ENCODE peak calls at places on chromosomes 16 and 17, in six cellular contexts. One of them, this sample, is unnamed.

GRCh38 chr17:304461-304860 is 48.1 kb downstream of the RPH3AL start:
- DNase-seq in foreskin fibroblast: no peak
- DNase-seq in fibroblast of lung: no peak
- DNase-seq in cardiac muscle cell: peak; percentile 30
- DNase-seq in adrenal gland: no peak
- DNase-seq in choroid plexus epithelial cell: peak; percentile 9
- DNase-seq in this sample: no peak

GRCh38 chr16:58960034-58960433 is 225.9 kb upstream of the GOT2 start:
- DNase-seq in foreskin fibroblast: no peak
- DNase-seq in fibroblast of lung: no peak
- DNase-seq in cardiac muscle cell: no peak
- DNase-seq in adrenal gland: no peak
- DNase-seq in choroid plexus epithelial cell: no peak
- DNase-seq in this sample: no peak

GRCh38 chr17:68455756-68456528 is 1.4 kb downstream of the WIPI1 start:
- DNase-seq in foreskin fibroblast: peak; percentile 82
- DNase-seq in fibroblast of lung: peak; percentile 98
- DNase-seq in cardiac muscle cell: no peak
- DNase-seq in adrenal gland: no peak
- DNase-seq in choroid plexus epithelial cell: peak; percentile 95
- DNase-seq in this sample: peak; percentile 96

GRCh38 chr17:55765472-55765871 is 14.6 kb downstream of the PCTP start:
- DNase-seq in foreskin fibroblast: no peak
- DNase-seq in fibroblast of lung: no peak
- DNase-seq in cardiac muscle cell: no peak
- DNase-seq in adrenal gland: no peak
- DNase-seq in choroid plexus epithelial cell: no peak
- DNase-seq in this sample: no peak

GRCh38 chr17:49969134-49969759 is at the start of gene DLX4:
- DNase-seq in foreskin fibroblast: no peak
- DNase-seq in fibroblast of lung: no peak
- DNase-seq in cardiac muscle cell: no peak
- DNase-seq in adrenal gland: no peak
- DNase-seq in choroid plexus epithelial cell: no peak
- DNase-seq in this sample: no peak

GRCh38 chr17:45431531-45432404 is 902 bp downstream of the ARHGAP27 start:
- DNase-seq in foreskin fibroblast: peak; percentile 37
- DNase-seq in fibroblast of lung: no peak
- DNase-seq in cardiac muscle cell: peak; percentile 85
- DNase-seq in adrenal gland: peak; percentile 46
- DNase-seq in choroid plexus epithelial cell: peak; percentile 20
- DNase-seq in this sample: peak; percentile 45

GRCh38 chr17:38844261-38844757 is 9.2 kb downstream of the RPL23 start:
- DNase-seq in foreskin fibroblast: no peak
- DNase-seq in fibroblast of lung: no peak
- DNase-seq in cardiac muscle cell: no peak
- DNase-seq in adrenal gland: peak; percentile 84
- DNase-seq in choroid plexus epithelial cell: peak; percentile 20
- DNase-seq in this sample: peak; percentile 57

GRCh38 chr17:16933317-16934132 is 38.4 kb downstream of the TNFRSF13B start:
- DNase-seq in foreskin fibroblast: no peak
- DNase-seq in fibroblast of lung: no peak
- DNase-seq in cardiac muscle cell: no peak
- DNase-seq in adrenal gland: peak; percentile 57
- DNase-seq in choroid plexus epithelial cell: no peak
- DNase-seq in this sample: no peak

GRCh38 chr17:60142872-60143499 is 6.8 kb upstream of the CA4 start:
- DNase-seq in foreskin fibroblast: peak; percentile 83
- DNase-seq in fibroblast of lung: peak; percentile 84
- DNase-seq in cardiac muscle cell: peak; percentile 88
- DNase-seq in adrenal gland: peak; percentile 87
- DNase-seq in choroid plexus epithelial cell: peak; percentile 95
- DNase-seq in this sample: peak; percentile 85

GRCh38 chr17:73548620-73549311 is 95.5 kb downstream of the SDK2 start:
- DNase-seq in foreskin fibroblast: no peak
- DNase-seq in fibroblast of lung: no peak
- DNase-seq in cardiac muscle cell: no peak
- DNase-seq in adrenal gland: peak; percentile 56
- DNase-seq in choroid plexus epithelial cell: no peak
- DNase-seq in this sample: no peak

GRCh38 chr17:1470071-1470773 is 14.2 kb upstream of the CRK start:
- DNase-seq in foreskin fibroblast: no peak
- DNase-seq in fibroblast of lung: no peak
- DNase-seq in cardiac muscle cell: no peak
- DNase-seq in adrenal gland: no peak
- DNase-seq in choroid plexus epithelial cell: no peak
- DNase-seq in this sample: no peak

GRCh38 chr17:66764559-66764958 is 70.4 kb upstream of the CACNG5 start:
- DNase-seq in foreskin fibroblast: no peak
- DNase-seq in fibroblast of lung: no peak
- DNase-seq in cardiac muscle cell: no peak
- DNase-seq in adrenal gland: no peak
- DNase-seq in choroid plexus epithelial cell: no peak
- DNase-seq in this sample: no peak

GRCh38 chr16:72455743-72456659 is 284.0 kb upstream of the PMFBP1 start:
- DNase-seq in foreskin fibroblast: no peak
- DNase-seq in fibroblast of lung: no peak
- DNase-seq in cardiac muscle cell: no peak
- DNase-seq in adrenal gland: no peak
- DNase-seq in choroid plexus epithelial cell: no peak
- DNase-seq in this sample: no peak

GRCh38 chr16:72673118-72673517 is 374.8 kb downstream of the ZFHX3 start:
- DNase-seq in foreskin fibroblast: no peak
- DNase-seq in fibroblast of lung: peak; percentile 36
- DNase-seq in cardiac muscle cell: no peak
- DNase-seq in adrenal gland: no peak
- DNase-seq in choroid plexus epithelial cell: peak; percentile 21
- DNase-seq in this sample: peak; percentile 16

DNA sequence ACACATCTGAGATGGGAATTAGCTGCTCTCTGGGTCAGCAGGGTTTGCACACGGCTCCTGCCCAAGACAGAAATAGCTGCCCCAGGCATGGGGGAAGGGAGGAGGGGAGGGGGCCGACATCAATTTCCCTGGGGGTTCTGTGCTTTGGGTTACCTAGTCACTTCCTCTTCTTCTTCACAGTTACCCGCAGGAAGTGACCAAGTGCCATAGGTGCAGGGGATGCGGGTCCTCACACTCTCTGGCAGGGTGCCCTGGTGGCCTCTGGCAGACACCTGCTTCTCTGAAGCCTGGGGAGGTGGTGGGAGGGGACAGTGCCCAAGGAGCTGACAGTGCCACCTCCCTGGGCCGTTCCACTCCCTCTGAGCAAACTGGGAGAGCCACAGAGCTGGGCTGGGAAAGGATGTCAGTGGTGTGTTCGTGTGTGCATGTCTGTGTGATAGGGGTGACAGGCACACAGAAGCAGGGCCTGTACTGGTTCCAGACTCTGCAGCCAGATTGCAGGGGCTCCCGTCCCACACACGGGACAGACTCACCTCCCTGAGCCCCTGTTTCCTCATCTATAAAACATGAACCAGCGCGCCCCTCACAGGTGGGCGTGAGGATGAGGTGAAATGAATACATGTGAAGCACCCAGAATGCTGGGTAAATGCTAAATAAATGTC is 18.2 kb downstream of the SCN4A start:
- DNase-seq in foreskin fibroblast: no peak
- DNase-seq in fibroblast of lung: no peak
- DNase-seq in cardiac muscle cell: no peak
- DNase-seq in adrenal gland: no peak
- DNase-seq in choroid plexus epithelial cell: no peak
- DNase-seq in this sample: no peak
- H3K4me3 ChIP-seq in foreskin fibroblast: no peak overlapping the region
- H3K4me3 ChIP-seq in fibroblast of lung: no peak overlapping the region
- H3K4me3 ChIP-seq in cardiac muscle cell: no peak overlapping the region
- H3K4me3 ChIP-seq in adrenal gland: no peak overlapping the region
- H3K4me3 ChIP-seq in choroid plexus epithelial cell: no peak overlapping the region
- H3K4me3 ChIP-seq in this sample: no peak overlapping the region

GRCh38 chr17:40109471-40109824 is 9.1 kb upstream of the NR1D1 start:
- DNase-seq in foreskin fibroblast: no peak
- DNase-seq in fibroblast of lung: no peak
- DNase-seq in cardiac muscle cell: no peak
- DNase-seq in adrenal gland: peak; percentile 24
- DNase-seq in choroid plexus epithelial cell: no peak
- DNase-seq in this sample: peak; percentile 38
- TF ChIP-seq CTCF in foreskin fibroblast: peak; percentile 19
- TF ChIP-seq CTCF in fibroblast of lung: no peak
- TF ChIP-seq CTCF in cardiac muscle cell: peak; percentile 30
- TF ChIP-seq CTCF in adrenal gland: no peak
- TF ChIP-seq CTCF in choroid plexus epithelial cell: peak; percentile 31
- TF ChIP-seq CTCF in this sample: peak; percentile 35

GRCh38 chr16:794091-794842 is 5.8 kb downstream of the CHTF18 start:
- DNase-seq in foreskin fibroblast: no peak
- DNase-seq in fibroblast of lung: no peak
- DNase-seq in cardiac muscle cell: no peak
- DNase-seq in adrenal gland: no peak
- DNase-seq in choroid plexus epithelial cell: no peak
- DNase-seq in this sample: no peak

GRCh38 chr16:795580-796229 is 4.8 kb downstream of the GNG13 start:
- DNase-seq in foreskin fibroblast: no peak
- DNase-seq in fibroblast of lung: no peak
- DNase-seq in cardiac muscle cell: no peak
- DNase-seq in adrenal gland: no peak
- DNase-seq in choroid plexus epithelial cell: no peak
- DNase-seq in this sample: no peak

GRCh38 chr16:796296-797119 is 4.0 kb downstream of the GNG13 start:
- DNase-seq in foreskin fibroblast: no peak
- DNase-seq in fibroblast of lung: no peak
- DNase-seq in cardiac muscle cell: no peak
- DNase-seq in adrenal gland: no peak
- DNase-seq in choroid plexus epithelial cell: no peak
- DNase-seq in this sample: no peak

GRCh38 chr16:793414-793813 is 5.0 kb downstream of the CHTF18 start:
- DNase-seq in foreskin fibroblast: no peak
- DNase-seq in fibroblast of lung: no peak
- DNase-seq in cardiac muscle cell: no peak
- DNase-seq in adrenal gland: no peak
- DNase-seq in choroid plexus epithelial cell: no peak
- DNase-seq in this sample: no peak

DNA sequence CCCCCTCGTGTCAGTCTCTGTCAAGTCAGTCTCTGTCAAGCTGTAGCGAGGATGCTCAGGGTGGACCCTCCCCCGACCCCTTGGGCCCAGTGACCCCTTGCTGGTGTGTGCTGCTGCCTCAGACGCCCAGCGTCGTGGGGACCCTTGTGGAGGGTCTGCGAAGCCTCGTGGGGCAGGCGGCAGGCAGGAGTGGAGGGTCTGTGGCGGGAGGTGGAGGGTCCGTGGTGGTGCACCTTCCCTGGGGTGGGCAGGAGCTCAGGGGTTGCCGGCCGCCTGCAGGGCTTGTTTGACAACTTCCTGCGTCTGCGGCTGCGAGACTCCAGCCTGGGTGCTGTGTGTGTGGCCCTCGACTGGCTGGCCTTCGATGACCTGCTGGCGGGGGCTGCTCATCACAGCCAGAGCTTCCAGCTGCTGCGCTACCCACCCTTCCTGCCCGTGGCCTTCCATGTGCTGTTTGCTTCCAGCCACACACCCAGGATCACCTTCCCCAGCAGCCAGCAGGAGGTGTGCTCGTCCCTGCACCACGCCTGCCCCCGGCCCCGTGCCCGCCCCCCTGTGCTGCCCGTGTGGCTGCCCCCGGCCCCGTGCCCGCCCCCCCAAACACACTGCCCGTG is 5.6 kb downstream of the GNG13 start:
- DNase-seq in foreskin fibroblast: no peak
- DNase-seq in fibroblast of lung: no peak
- DNase-seq in cardiac muscle cell: no peak
- DNase-seq in adrenal gland: no peak
- DNase-seq in choroid plexus epithelial cell: no peak
- DNase-seq in this sample: no peak
- H3K4me3 ChIP-seq in foreskin fibroblast: no peak overlapping the region
- H3K4me3 ChIP-seq in fibroblast of lung: no peak overlapping the region
- H3K4me3 ChIP-seq in cardiac muscle cell: no peak overlapping the region
- H3K4me3 ChIP-seq in adrenal gland: no peak overlapping the region
- H3K4me3 ChIP-seq in choroid plexus epithelial cell: no peak overlapping the region
- H3K4me3 ChIP-seq in this sample: no peak overlapping the region

GRCh38 chr16:21523411-21524067 is 75.8 kb upstream of the METTL9 start:
- DNase-seq in foreskin fibroblast: no peak
- DNase-seq in fibroblast of lung: no peak
- DNase-seq in cardiac muscle cell: no peak
- DNase-seq in adrenal gland: no peak
- DNase-seq in choroid plexus epithelial cell: no peak
- DNase-seq in this sample: no peak
- TF ChIP-seq CTCF in foreskin fibroblast: no peak
- TF ChIP-seq CTCF in fibroblast of lung: no peak
- TF ChIP-seq CTCF in cardiac muscle cell: no peak
- TF ChIP-seq CTCF in adrenal gland: no peak
- TF ChIP-seq CTCF in choroid plexus epithelial cell: no peak
- TF ChIP-seq CTCF in this sample: no peak

GRCh38 chr17:5943991-5944390 is 126.2 kb upstream of the WSCD1 start:
- DNase-seq in foreskin fibroblast: no peak
- DNase-seq in fibroblast of lung: no peak
- DNase-seq in cardiac muscle cell: no peak
- DNase-seq in adrenal gland: no peak
- DNase-seq in choroid plexus epithelial cell: no peak
- DNase-seq in this sample: no peak

GRCh38 chr17:5942687-5943086 is 127.5 kb upstream of the WSCD1 start:
- DNase-seq in foreskin fibroblast: no peak
- DNase-seq in fibroblast of lung: no peak
- DNase-seq in cardiac muscle cell: peak; percentile 17
- DNase-seq in adrenal gland: no peak
- DNase-seq in choroid plexus epithelial cell: no peak
- DNase-seq in this sample: no peak

GRCh38 chr17:5943232-5943631 is 126.9 kb upstream of the WSCD1 start:
- DNase-seq in foreskin fibroblast: no peak
- DNase-seq in fibroblast of lung: no peak
- DNase-seq in cardiac muscle cell: no peak
- DNase-seq in adrenal gland: no peak
- DNase-seq in choroid plexus epithelial cell: no peak
- DNase-seq in this sample: no peak

GRCh38 chr17:5941258-5941657 is 128.9 kb upstream of the WSCD1 start:
- DNase-seq in foreskin fibroblast: no peak
- DNase-seq in fibroblast of lung: no peak
- DNase-seq in cardiac muscle cell: no peak
- DNase-seq in adrenal gland: no peak
- DNase-seq in choroid plexus epithelial cell: no peak
- DNase-seq in this sample: no peak
- H3K4me3 ChIP-seq in foreskin fibroblast: no peak overlapping the region
- H3K4me3 ChIP-seq in fibroblast of lung: no peak overlapping the region
- H3K4me3 ChIP-seq in cardiac muscle cell: no peak overlapping the region
- H3K4me3 ChIP-seq in adrenal gland: no peak overlapping the region
- H3K4me3 ChIP-seq in choroid plexus epithelial cell: no peak overlapping the region
- H3K4me3 ChIP-seq in this sample: no peak overlapping the region

DNA sequence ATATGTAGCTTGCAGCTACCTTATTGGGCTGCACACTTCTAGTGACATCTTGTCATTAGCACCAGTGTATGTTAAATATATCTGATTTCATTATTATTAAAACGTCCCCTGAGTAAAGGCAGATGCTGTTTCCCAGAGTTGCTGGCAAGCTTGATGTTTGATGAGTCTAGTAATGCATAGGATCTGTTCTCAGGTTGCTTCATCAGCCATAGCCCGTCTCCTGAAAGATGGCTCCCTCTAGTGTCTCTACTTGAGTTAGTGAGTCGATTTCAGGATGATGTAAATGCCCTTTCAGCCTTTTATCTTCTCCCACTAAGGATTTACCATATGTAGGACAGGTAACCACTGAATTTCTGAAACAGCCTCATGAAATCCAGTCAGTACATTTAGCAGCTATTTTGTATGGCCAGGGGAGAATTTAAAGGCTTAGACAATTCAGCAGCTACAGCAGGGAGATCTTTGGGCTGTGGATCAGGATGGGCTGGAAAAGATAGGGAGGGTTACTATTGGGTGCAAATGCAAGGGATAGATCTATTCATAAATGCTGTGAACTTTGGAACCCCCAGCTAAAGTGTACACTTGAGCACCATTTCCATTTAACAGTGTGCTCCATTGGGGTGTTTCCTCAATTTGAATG is 376.3 kb downstream of the CNTNAP4 start:
- DNase-seq in foreskin fibroblast: no peak
- DNase-seq in fibroblast of lung: peak; percentile 60
- DNase-seq in cardiac muscle cell: peak; percentile 73
- DNase-seq in adrenal gland: no peak
- DNase-seq in choroid plexus epithelial cell: peak; percentile 38
- DNase-seq in this sample: peak; percentile 74
- TF ChIP-seq CTCF in foreskin fibroblast: peak; percentile 27
- TF ChIP-seq CTCF in fibroblast of lung: peak; percentile 72
- TF ChIP-seq CTCF in cardiac muscle cell: peak; percentile 66
- TF ChIP-seq CTCF in adrenal gland: peak; percentile 22
- TF ChIP-seq CTCF in choroid plexus epithelial cell: peak; percentile 53
- TF ChIP-seq CTCF in this sample: peak; percentile 79

This sample was measured in fibroblast of mammary gland.